ENCODE peak calls at places on chromosome 14, in eight cellular contexts. Z is suprapubic skin, B is aorta, Q is Peyer's patch, G is caudate nucleus, W is IMR-90, H is right atrium auricular region, E is K562. L is an unnamed sample.

GRCh38 chr14:105876829-105877228 is 350.4 kb downstream of the TMEM121 start:
- DNase-seq in B (peak; percentile 11), W (no peak), H (no peak), E (no peak), Q (peak; percentile 28), G (no peak), Z (no peak), L (no peak)

GRCh38 chr14:103138483-103139370 is 15.5 kb downstream of the TNFAIP2 start:
- DNase-seq in G (no peak), B (no peak), E (no peak), W (no peak), H (no peak), Z (peak; percentile 82), Q (no peak), L (no peak)

GRCh38 chr14:59529189-59529588 is 44.9 kb downstream of the JKAMP start:
- DNase-seq in H (no peak), Q (peak; percentile 51), Z (no peak), E (no peak), G (no peak), B (no peak), W (no peak), L (no peak)

GRCh38 chr14:22538671-22539228 is 50.3 kb downstream of the DAD1 start:
- DNase-seq in Q (no peak), W (no peak), E (no peak), G (no peak), H (no peak), Z (no peak), B (no peak), L (no peak)

GRCh38 chr14:60349663-60350365 is 100.8 kb downstream of the PPM1A start:
- DNase-seq in G (no peak), E (peak; percentile 34), B (no peak), Q (peak; percentile 65), H (no peak), Z (no peak), W (peak; percentile 56), L (peak; percentile 55)

GRCh38 chr14:100761481-100761880 is 34.8 kb downstream of the DLK1 start:
- DNase-seq in B (no peak), Z (no peak), H (no peak), Q (no peak), W (peak; percentile 91), G (no peak), E (no peak), L (no peak)

GRCh38 chr14:20427231-20428009 is 8.5 kb downstream of the KLHL33 start:
- DNase-seq in B (no peak), Q (no peak), H (no peak), W (peak; percentile 71), E (peak; percentile 58), Z (no peak), G (no peak), L (no peak)

GRCh38 chr14:79408696-79409095 is 802.6 kb downstream of the DIO2 start:
- DNase-seq in H (no peak), B (no peak), Z (no peak), E (no peak), Q (no peak), W (no peak), G (no peak), L (no peak)

GRCh38 chr14:102930138-102930752 is 7.8 kb downstream of the AMN start:
- DNase-seq in B (no peak), W (no peak), H (no peak), Q (no peak), E (no peak), Z (no peak), G (no peak), L (no peak)

GRCh38 chr14:22646570-22647254 is 2.6 kb upstream of the OR6J1 start:
- DNase-seq in E (no peak), W (peak; percentile 79), Z (no peak), G (no peak), B (no peak), Q (no peak), H (no peak), L (peak; percentile 75)

GRCh38 chr14:47389520-47389919 is 285.9 kb downstream of the MDGA2 start:
- DNase-seq in B (no peak), H (no peak), Z (no peak), G (no peak), Q (no peak), E (no peak), W (no peak), L (peak; percentile 34)

GRCh38 chr14:64682173-64682710 is 22.0 kb upstream of the PLEKHG3 start:
- DNase-seq in E (no peak), Z (no peak), G (peak; percentile 78), Q (no peak), B (peak; percentile 92), W (peak; percentile 38), H (peak; percentile 82), L (no peak)

GRCh38 chr14:104582005-104582404 is 2.4 kb downstream of the C14orf180 start:
- DNase-seq in G (no peak), W (no peak), Q (no peak), E (no peak), H (no peak), B (peak; percentile 64), Z (no peak), L (no peak)

GRCh38 chr14:90700928-90701776 is 115.1 kb downstream of the TTC7B start:
- DNase-seq in G (no peak), H (no peak), Z (no peak), E (no peak), B (no peak), W (no peak), Q (no peak), L (no peak)

GRCh38 chr14:59705866-59706265 is 129.3 kb upstream of the CCDC175 start:
- DNase-seq in W (no peak), Q (no peak), G (no peak), B (no peak), E (no peak), H (no peak), Z (no peak), L (no peak)

GRCh38 chr14:20332386-20332945 is 613 bp downstream of the CCNB1IP1 start:
- DNase-seq in W (no peak), H (no peak), E (peak; percentile 13), Q (no peak), B (no peak), Z (no peak), G (no peak), L (no peak)

GRCh38 chr14:52640137-52640536 is 55.2 kb downstream of the ERO1A start:
- DNase-seq in E (no peak), B (no peak), H (no peak), W (no peak), Z (no peak), G (no peak), Q (no peak), L (no peak)

GRCh38 chr14:38721822-38722431 is 381.1 kb downstream of the SEC23A start:
- DNase-seq in G (peak; percentile 37), Z (no peak), E (peak; percentile 12), H (no peak), W (peak; percentile 31), Q (peak; percentile 83), B (peak; percentile 69), L (peak; percentile 22)

GRCh38 chr14:77760381-77761204 is at the start of gene SNW1:
- DNase-seq in Z (peak; percentile 94), W (peak; percentile 95), Q (peak; percentile 97), B (peak; percentile 95), E (peak; percentile 89), H (peak; percentile 97), G (peak; percentile 90), L (no peak)

GRCh38 chr14:100728962-100729361 is 2.3 kb downstream of the DLK1 start:
- DNase-seq in E (no peak), G (no peak), Q (no peak), W (no peak), H (no peak), B (no peak), Z (no peak), L (no peak)

GRCh38 chr14:56501909-56502530 is 77.6 kb upstream of the TMEM260 start:
- DNase-seq in Z (no peak), B (no peak), W (no peak), Q (no peak), H (no peak), E (no peak), G (no peak), L (no peak)

GRCh38 chr14:56494167-56494566 is 85.4 kb upstream of the TMEM260 start:
- DNase-seq in Z (no peak), Q (no peak), E (no peak), H (no peak), W (no peak), B (no peak), G (no peak), L (no peak)

DNA sequence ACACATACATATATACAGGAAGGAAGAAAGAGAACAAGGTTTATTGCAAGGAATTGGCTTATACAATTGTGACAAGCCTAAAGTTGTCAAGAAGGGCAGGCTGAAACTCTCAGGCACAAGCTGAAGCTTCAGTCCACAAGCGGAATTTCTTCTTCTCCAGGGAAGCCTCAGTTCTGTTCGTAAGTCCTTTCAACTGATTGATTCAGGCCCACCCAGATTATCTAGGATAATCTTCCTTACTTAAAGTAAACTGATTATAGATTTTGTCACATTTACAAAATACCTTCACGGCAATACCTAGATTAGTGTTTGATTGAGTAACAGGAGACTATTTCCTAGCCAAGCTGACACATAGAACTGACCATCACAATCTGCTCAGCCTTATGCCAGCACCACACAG is 81.5 kb upstream of the TMEM260 start:
- DNase-seq in G (no peak), B (no peak), W (no peak), Z (no peak), E (no peak), H (no peak), Q (no peak), L (no peak)
- H3K27ac ChIP-seq in G (no peak overlapping the region), B (no peak overlapping the region), W (no peak overlapping the region), Z (no peak overlapping the region), E (no peak overlapping the region), H (no peak overlapping the region), Q (no peak overlapping the region), L (no peak overlapping the region)

GRCh38 chr14:68424443-68425172 is 368.3 kb downstream of the ZFP36L1 start:
- DNase-seq in W (no peak), Z (no peak), B (no peak), H (no peak), G (no peak), E (no peak), Q (no peak), L (no peak)
- H3K27ac ChIP-seq in W (no peak overlapping the region), Z (no peak overlapping the region), B (no peak overlapping the region), H (no peak overlapping the region), G (no peak overlapping the region), E (no peak overlapping the region), Q (no peak overlapping the region), L (no peak overlapping the region)

GRCh38 chr14:61526405-61527312 is 168.7 kb upstream of the HIF1A start:
- DNase-seq in H (no peak), W (no peak), Q (no peak), Z (no peak), E (no peak), B (no peak), G (no peak), L (no peak)
- H3K27ac ChIP-seq in H (peak overlapping the region; percentile 81), W (peak overlapping the region; percentile 47), Q (peak overlapping the region; percentile 61), Z (peak overlapping the region; percentile 77), E (no peak overlapping the region), B (peak overlapping the region; percentile 38), G (no peak overlapping the region), L (no peak overlapping the region)

DNA sequence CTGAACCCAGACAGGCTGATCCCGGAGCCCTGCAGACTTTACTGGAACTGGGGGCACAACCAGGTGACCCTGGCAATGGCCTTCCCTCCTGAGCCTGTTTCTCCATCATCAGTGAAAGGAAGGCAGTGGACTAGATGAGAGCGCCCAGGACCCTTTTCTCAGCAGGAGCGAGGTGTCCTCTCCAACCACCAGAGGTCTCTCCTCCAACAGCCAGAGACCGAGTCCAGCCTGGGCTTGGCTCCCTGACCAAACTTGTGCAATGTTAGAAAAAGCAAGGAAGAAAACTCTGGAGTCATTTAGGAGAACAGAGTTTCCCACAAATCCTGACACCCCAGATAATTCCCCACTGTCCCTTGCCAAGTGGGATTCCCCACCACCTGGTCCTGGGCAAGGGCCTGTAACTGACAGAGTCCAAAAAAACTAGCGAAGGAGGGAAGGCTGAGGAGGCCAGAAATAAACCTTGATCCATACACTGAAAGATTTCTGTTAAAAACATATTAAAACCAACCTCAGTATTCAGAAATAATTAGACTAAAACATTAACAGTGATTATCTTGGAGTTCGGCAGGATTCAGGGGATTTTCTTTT is 9.0 kb downstream of the RPS6KL1 start:
- DNase-seq in W (peak; percentile 77), Z (no peak), E (peak; percentile 47), B (peak; percentile 86), H (peak; percentile 84), Q (peak; percentile 75), G (peak; percentile 45), L (no peak)
- H3K27ac ChIP-seq in W (no peak overlapping the region), Z (no peak overlapping the region), E (no peak overlapping the region), B (no peak overlapping the region), H (peak overlapping the region; percentile 14), Q (peak overlapping the region; percentile 35), G (peak overlapping the region; percentile 64), L (peak overlapping the region; percentile 8)

L was measured in SK-N-MC.